ENCODE peak calls at places on chromosomes 11 and 22, in seven cellular contexts. T is MM.1S, H is sigmoid colon, P is neural progenitor cell, I is lung, Y is PC-3, E is IMR-90. U is an unnamed sample.

GRCh38 chr11:46672381-46672839 is 28.0 kb downstream of the ARHGAP1 start:
- DNase-seq in H (peak), Y (no peak), P (no peak), E (no peak), I (no peak), T (no peak), U (no peak)

GRCh38 chr22:49972163-49973017 is 11.8 kb downstream of the PIM3 start:
- DNase-seq in I (no peak), H (peak), Y (no peak), P (no peak), E (no peak), T (peak), U (peak)

GRCh38 chr22:33126881-33127280 is 68.7 kb upstream of the SYN3 start:
- DNase-seq in H (no peak), I (no peak), P (peak), Y (no peak), E (no peak), T (peak), U (no peak)

GRCh38 chr11:124441081-124441480 is 4.4 kb downstream of the OR8B8 start:
- DNase-seq in P (no peak), T (no peak), E (no peak), I (no peak), Y (no peak), H (no peak), U (no peak)

GRCh38 chr22:49838771-49839717 is 11.4 kb upstream of the BRD1 start:
- DNase-seq in H (no peak), Y (no peak), T (no peak), E (peak), P (peak), I (no peak), U (no peak)

GRCh38 chr11:12263141-12263693 is 114.2 kb upstream of the PARVA start:
- DNase-seq in T (no peak), H (no peak), I (no peak), P (no peak), E (peak), Y (peak), U (no peak)

GRCh38 chr11:134760307-134760706 is 348.3 kb upstream of the B3GAT1 start:
- DNase-seq in Y (no peak), I (no peak), E (no peak), H (no peak), T (no peak), P (no peak), U (peak)

GRCh38 chr11:46339816-46340215 is 7.4 kb upstream of the DGKZ start:
- DNase-seq in T (no peak), I (no peak), E (no peak), P (no peak), H (no peak), Y (no peak), U (no peak)

GRCh38 chr11:1198766-1199688 is 23.8 kb upstream of the MUC5B start:
- DNase-seq in P (no peak), I (no peak), E (no peak), Y (no peak), T (no peak), H (peak), U (no peak)

GRCh38 chr22:49771266-49772065 is 56.2 kb downstream of the BRD1 start:
- DNase-seq in P (no peak), T (no peak), E (no peak), Y (no peak), I (no peak), H (peak), U (no peak)

GRCh38 chr22:45923812-45924211 is 53.1 kb downstream of the WNT7B start:
- DNase-seq in E (no peak), Y (no peak), H (no peak), I (peak), T (no peak), P (no peak), U (no peak)

GRCh38 chr11:32830796-32831195 is 1.1 kb downstream of the PRRG4 start:
- DNase-seq in E (no peak), P (no peak), T (no peak), Y (no peak), I (no peak), H (no peak), U (no peak)

GRCh38 chr22:28143961-28144745 is 225.1 kb upstream of the PITPNB start:
- DNase-seq in T (no peak), Y (no peak), P (no peak), I (no peak), H (no peak), E (no peak), U (no peak)

GRCh38 chr11:61158691-61159381 is 2.4 kb downstream of the VPS37C start:
- DNase-seq in I (no peak), H (peak), T (no peak), Y (peak), E (peak), P (no peak), U (no peak)

GRCh38 chr11:5696210-5696609 is 6.6 kb downstream of the TRIM22 start:
- DNase-seq in T (no peak), P (no peak), I (no peak), H (no peak), Y (no peak), E (peak), U (no peak)

GRCh38 chr11:76132268-76132667 is 74.0 kb downstream of the WNT11 start:
- DNase-seq in E (no peak), P (no peak), H (no peak), I (no peak), Y (no peak), T (no peak), U (no peak)

GRCh38 chr11:70296681-70297080 is 26.2 kb downstream of the PPFIA1 start:
- DNase-seq in P (no peak), H (peak), I (no peak), E (no peak), Y (peak), T (no peak), U (no peak)

GRCh38 chr22:41264408-41264941 is 21.5 kb downstream of the RANGAP1 start:
- DNase-seq in T (no peak), H (no peak), P (no peak), E (no peak), Y (no peak), I (no peak), U (no peak)

GRCh38 chr11:46977038-46977818 is 40.7 kb downstream of the CSTPP1 start:
- DNase-seq in H (no peak), Y (no peak), I (no peak), T (no peak), P (peak), E (no peak), U (no peak)

GRCh38 chr22:43996170-43996980 is 27.7 kb upstream of the PARVB start:
- DNase-seq in T (peak), H (peak), Y (no peak), P (no peak), I (peak), E (no peak), U (no peak)

GRCh38 chr11:9016916-9017642 is 13.3 kb upstream of the NRIP3 start:
- DNase-seq in E (peak), I (no peak), Y (no peak), P (peak), H (no peak), T (no peak), U (no peak)

GRCh38 chr22:41230399-41230785 is 10.3 kb downstream of the CHADL start:
- DNase-seq in H (no peak), T (no peak), I (no peak), P (no peak), Y (no peak), E (no peak), U (no peak)

GRCh38 chr11:63641727-63642126 is 27.5 kb upstream of the PLAAT3 start:
- DNase-seq in T (no peak), I (no peak), P (no peak), E (peak), H (no peak), Y (no peak), U (no peak)

GRCh38 chr11:85800595-85801342 is 10.2 kb downstream of the SYTL2 start:
- DNase-seq in Y (no peak), I (no peak), P (no peak), T (peak), E (no peak), H (no peak), U (no peak)

GRCh38 chr11:31711137-31711536 is 100.0 kb downstream of the PAX6 start:
- DNase-seq in I (no peak), T (no peak), P (no peak), Y (peak), H (no peak), E (no peak), U (no peak)

GRCh38 chr11:71086687-71087258 is 165.6 kb downstream of the SHANK2 start:
- DNase-seq in E (peak), Y (peak), P (peak), I (no peak), H (no peak), T (no peak), U (no peak)

GRCh38 chr11:2531277-2531986 is 86.6 kb downstream of the KCNQ1 start:
- DNase-seq in P (peak), E (peak), H (peak), Y (peak), T (peak), I (peak), U (no peak)

GRCh38 chr22:21972293-21972779 is 10.3 kb downstream of the TOP3B start:
- DNase-seq in P (peak), I (no peak), H (no peak), E (peak), Y (peak), T (peak), U (no peak)

GRCh38 chr11:128174465-128175101 is 412.8 kb downstream of the ETS1 start:
- DNase-seq in Y (no peak), H (no peak), I (no peak), T (no peak), P (peak), E (peak), U (no peak)

GRCh38 chr11:12066056-12066798 is 44.2 kb upstream of the MICAL2 start:
- DNase-seq in Y (peak), I (no peak), H (peak), T (no peak), P (no peak), E (peak), U (no peak)

GRCh38 chr22:38144025-38144405 is 33.5 kb upstream of the BAIAP2L2 start:
- DNase-seq in E (no peak), I (no peak), T (no peak), Y (peak), P (no peak), H (no peak), U (peak)

DNA sequence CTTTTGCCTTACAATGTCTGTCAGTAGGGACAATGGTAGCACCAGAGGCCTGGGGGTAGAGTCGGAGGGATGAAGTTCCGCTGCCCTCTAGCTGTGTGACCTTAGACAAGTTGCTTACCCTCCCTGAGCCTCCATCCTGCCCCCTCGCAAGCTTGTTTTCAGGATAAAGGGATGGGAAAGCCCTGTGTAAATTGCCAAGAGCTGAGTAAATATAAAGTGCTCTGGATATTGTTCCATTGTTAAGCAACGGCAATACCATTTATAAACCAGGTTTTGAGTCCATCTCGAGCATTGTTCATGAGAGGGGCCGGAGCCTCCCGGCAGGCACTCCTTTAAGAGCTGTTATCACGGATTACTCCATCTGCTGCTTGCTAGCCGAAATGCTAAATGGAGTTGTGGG is 72.9 kb downstream of the ZBTB16 start:
- DNase-seq in I (no peak), H (no peak), Y (no peak), E (no peak), T (no peak), P (no peak), U (no peak)
- H3K27ac ChIP-seq in I (peak), H (peak), Y (no peak), E (no peak), T (no peak), P (no peak), U (peak)

GRCh38 chr22:17563936-17564391 is 666 bp downstream of the SLC25A18 start:
- DNase-seq in I (no peak), T (no peak), P (no peak), Y (no peak), H (peak), E (peak), U (no peak)
- TF ChIP-seq CTCF in I (no peak), T (no peak), P (no peak), Y (no peak), H (no peak), E (no peak), U (no peak)

DNA sequence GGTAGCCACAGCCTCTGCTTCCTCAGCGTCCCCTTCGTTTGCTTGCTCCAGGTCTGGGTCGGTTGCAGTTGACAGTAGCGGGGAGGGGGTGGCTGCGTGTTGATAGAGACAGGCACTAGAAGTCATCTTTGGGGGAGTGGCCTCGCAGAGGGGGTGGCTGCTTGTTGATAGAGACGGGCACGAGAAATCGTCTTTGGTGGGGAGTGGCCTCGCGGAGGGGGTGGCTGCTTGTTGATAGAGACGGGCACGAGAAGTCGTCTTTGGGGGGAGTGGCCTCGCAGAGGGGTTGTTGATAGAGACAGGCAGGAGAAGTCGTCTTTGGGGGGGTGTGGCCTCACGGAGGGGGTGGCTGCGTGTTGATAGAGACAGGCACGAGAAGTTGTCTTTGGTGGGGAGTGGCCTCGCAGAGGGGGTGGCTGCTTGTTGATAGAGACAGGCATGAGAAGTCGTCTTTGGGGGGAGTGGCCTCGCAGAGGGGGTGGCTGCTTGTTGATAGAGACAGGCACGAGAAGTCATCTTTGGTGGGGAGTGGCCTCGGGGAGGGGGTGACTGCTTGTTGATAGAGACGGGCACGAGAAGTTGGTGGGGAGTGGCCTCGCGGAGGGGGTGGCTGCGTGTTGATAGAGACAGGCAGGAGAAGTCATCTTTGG is 328.3 kb downstream of the TBC1D22A start:
- DNase-seq in Y (no peak), T (no peak), H (no peak), P (peak), E (peak), I (no peak), U (no peak)
- H3K4me3 ChIP-seq in Y (no peak), T (no peak), H (peak), P (peak), E (peak), I (no peak), U (peak)

DNA sequence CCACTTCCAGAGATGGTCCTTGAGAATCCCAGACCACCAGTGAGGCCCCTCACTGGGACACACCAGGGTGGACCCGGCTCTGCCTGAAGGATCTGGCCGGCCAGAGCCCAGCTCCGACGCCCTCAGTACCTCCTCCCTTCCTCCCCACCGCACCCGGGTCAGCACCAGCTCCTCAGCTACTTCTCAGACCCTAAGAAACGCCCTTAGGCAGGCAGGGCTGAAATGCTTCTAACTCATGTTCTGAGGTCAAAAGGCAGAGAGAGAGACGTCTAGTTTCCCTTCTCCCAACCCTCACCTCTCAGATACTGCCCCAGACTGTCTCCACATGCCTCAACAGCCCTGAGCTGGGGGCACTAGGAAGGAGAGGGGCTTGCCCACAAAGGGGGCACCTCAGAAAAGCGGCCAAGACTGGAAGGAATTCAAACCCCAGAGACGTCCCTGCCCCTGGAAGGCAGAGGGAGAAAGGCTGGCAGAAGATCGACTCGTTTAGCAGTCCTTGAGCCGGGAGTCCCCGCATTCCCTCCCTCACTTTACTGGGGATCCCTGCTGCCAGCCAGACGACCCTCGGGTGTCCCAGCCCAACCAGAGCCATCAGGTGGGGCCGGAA is 539 bp downstream of the USH1C start:
- DNase-seq in I (no peak), H (no peak), Y (no peak), T (no peak), E (no peak), P (no peak), U (no peak)
- H3K27ac ChIP-seq in I (no peak), H (no peak), Y (no peak), T (no peak), E (no peak), P (no peak), U (no peak)

GRCh38 chr11:28674432-28675076 is 566.4 kb downstream of the METTL15 start:
- DNase-seq in E (peak), T (no peak), Y (peak), I (no peak), P (peak), H (no peak), U (no peak)
- TF ChIP-seq CTCF in E (peak), T (no peak), Y (peak), I (no peak), P (peak), H (no peak), U (no peak)

GRCh38 chr11:3786781-3787428 is 10.4 kb downstream of the NUP98 start:
- DNase-seq in P (no peak), Y (peak), E (no peak), I (no peak), H (no peak), T (no peak), U (no peak)
- H3K4me3 ChIP-seq in P (no peak), Y (no peak), E (no peak), I (no peak), H (no peak), T (no peak), U (no peak)

GRCh38 chr11:110991621-110992355 is 253.7 kb upstream of the POU2AF2 start:
- DNase-seq in Y (no peak), P (no peak), H (peak), E (no peak), T (no peak), I (no peak), U (no peak)
- H3K27ac ChIP-seq in Y (no peak), P (no peak), H (peak), E (no peak), T (no peak), I (no peak), U (no peak)

GRCh38 chr11:38819986-38820385 is 2221.9 kb upstream of the RAG2 start:
- DNase-seq in I (no peak), H (no peak), Y (no peak), E (no peak), P (no peak), T (no peak), U (no peak)

GRCh38 chr11:38818720-38819119 is 2220.7 kb upstream of the RAG2 start:
- DNase-seq in Y (peak), P (no peak), T (no peak), H (no peak), I (no peak), E (peak), U (no peak)

GRCh38 chr11:38814670-38815069 is 2216.6 kb upstream of the RAG2 start:
- DNase-seq in T (no peak), I (no peak), H (no peak), P (no peak), E (peak), Y (peak), U (no peak)
- TF ChIP-seq CTCF in T (no peak), I (no peak), H (no peak), P (no peak), E (no peak), Y (no peak), U (no peak)

U was measured in coronary artery.